ENCODE peak calls at places on chromosomes 1 and 21, in eight cellular contexts. L is IMR-90, Y is GM20000, Z is WTC11, C is RWPE1, O is AG10803, E is heart right ventricle, X is tibial artery. K is an unnamed sample.
A peak's percentile ranks its signal among the peaks of the same experiment; 100 is the strongest.

GRCh38 chr1:220511785-220512184 is 16.2 kb upstream of the MARK1 start:
- DNase-seq in Y (no peak), L (no peak), C (peak; percentile 58), X (no peak), O (no peak), E (no peak), Z (peak; percentile 63), K (peak; percentile 30)

GRCh38 chr1:220817907-220818306 is 31.2 kb downstream of the MTARC1 start:
- DNase-seq in Z (no peak), E (no peak), Y (no peak), X (peak; percentile 48), O (peak; percentile 91), L (peak; percentile 52), C (no peak), K (no peak)

GRCh38 chr1:37671261-37671660 is 21.1 kb upstream of the CDCA8 start:
- DNase-seq in O (no peak), E (no peak), Z (no peak), L (no peak), Y (no peak), C (no peak), X (no peak), K (no peak)

GRCh38 chr1:17405898-17406759 is 33.3 kb downstream of the RCC2 start:
- DNase-seq in O (peak; percentile 56), X (peak; percentile 46), Z (peak; percentile 89), L (peak; percentile 44), C (peak; percentile 67), Y (peak; percentile 69), E (peak; percentile 39), K (peak; percentile 83)

GRCh38 chr1:233244183-233244582 is 51.3 kb downstream of the PCNX2 start:
- DNase-seq in X (no peak), L (peak; percentile 61), O (peak; percentile 68), Y (no peak), Z (no peak), C (no peak), E (no peak), K (no peak)

GRCh38 chr1:26418865-26419349 is 8.3 kb downstream of the LIN28A start:
- DNase-seq in E (no peak), Y (no peak), O (no peak), L (no peak), X (no peak), Z (peak; percentile 95), C (no peak), K (no peak)

GRCh38 chr1:16033101-16033632 is 10.4 kb upstream of the CLCNKB start:
- DNase-seq in Z (no peak), Y (no peak), C (no peak), O (no peak), E (no peak), X (no peak), L (no peak), K (no peak)

GRCh38 chr1:177983824-177984528 is 14.1 kb upstream of the SEC16B start:
- DNase-seq in E (peak; percentile 56), Y (no peak), X (peak; percentile 60), Z (peak; percentile 33), L (peak; percentile 98), O (peak; percentile 95), C (peak; percentile 42), K (peak; percentile 14)

GRCh38 chr21:42681296-42682206 is 28.1 kb downstream of the PDE9A start:
- DNase-seq in L (no peak), X (no peak), O (no peak), Y (no peak), E (no peak), Z (no peak), C (no peak), K (no peak)

GRCh38 chr1:119885903-119886783 is 10.2 kb downstream of the ADAM30 start:
- DNase-seq in Y (peak; percentile 67), E (peak; percentile 41), O (peak; percentile 30), C (peak; percentile 38), Z (peak; percentile 81), L (peak; percentile 39), X (no peak), K (peak; percentile 73)

DNA sequence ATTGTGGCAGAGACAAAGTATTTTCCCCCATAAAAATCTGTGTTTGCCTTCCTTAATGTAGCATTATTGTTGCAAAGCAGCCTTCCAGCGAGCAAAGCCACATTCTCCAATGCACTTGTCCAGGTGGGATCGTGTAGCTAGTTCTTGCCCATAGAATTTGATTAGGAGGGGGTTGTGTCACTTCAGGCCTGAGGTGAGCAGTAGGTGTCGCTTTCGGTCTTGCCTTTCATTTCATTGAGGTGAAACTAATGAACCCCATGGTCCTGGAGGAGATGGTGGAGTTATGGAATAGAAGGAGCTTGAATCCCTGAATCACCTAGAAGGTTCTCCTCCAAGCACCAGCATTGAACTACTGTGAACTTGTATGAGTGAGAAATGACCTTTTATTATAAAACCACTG is 318.9 kb upstream of the PBX1 start:
- DNase-seq in Z (peak; percentile 38), O (no peak), X (no peak), C (peak; percentile 10), Y (no peak), E (peak; percentile 5), L (no peak), K (no peak)
- TF ChIP-seq CTCF in Z (no peak), O (no peak), X (no peak), C (no peak), Y (no peak), E (peak; percentile 46), L (no peak), K (no peak)

DNA sequence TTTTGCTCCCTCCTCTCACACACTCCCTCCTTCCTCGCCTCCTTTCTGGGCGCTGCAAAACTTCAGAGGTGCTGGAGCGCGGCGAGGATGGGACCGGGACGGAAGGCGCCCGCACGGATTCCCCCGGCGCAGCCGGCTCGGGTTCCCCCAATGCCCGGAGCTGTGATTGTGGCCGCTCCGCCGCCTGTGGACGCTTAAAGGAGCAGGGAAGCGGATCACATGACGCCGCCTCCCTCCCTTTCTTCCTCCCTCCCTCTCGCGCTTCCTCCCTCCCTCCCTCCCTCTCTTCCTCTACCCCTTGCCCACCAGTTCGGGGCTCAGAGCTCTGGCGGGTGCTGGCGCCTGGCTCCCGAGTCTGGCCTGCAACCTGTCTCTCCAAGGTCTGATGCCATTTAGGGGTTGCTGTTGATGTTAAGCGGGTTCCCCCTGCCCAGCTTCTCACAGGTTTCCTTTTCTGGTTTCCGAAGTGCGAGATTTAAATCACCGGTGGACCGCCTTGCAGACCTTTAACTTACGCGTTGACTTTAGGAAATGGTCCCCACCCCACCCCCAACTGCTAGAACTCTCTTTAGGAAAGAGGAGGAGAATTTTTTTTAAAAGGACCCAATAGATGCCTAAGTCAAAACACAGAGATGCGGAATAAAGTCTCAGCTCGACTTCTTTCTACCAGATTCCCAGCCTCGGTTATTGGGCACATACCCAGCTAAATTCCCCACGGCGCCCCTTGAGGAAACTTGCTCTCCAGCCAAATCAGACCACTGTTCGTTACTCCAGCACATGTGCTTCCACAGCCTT is at the start of gene WLS:
- DNase-seq in Z (peak; percentile 79), O (peak; percentile 56), C (peak; percentile 67), L (peak; percentile 80), X (peak; percentile 80), E (peak; percentile 83), Y (no peak), K (peak; percentile 67)
- TF ChIP-seq CTCF in Z (no peak), O (peak; percentile 18), C (no peak), L (peak; percentile 7), X (no peak), E (peak; percentile 28), Y (no peak), K (no peak)

GRCh38 chr1:14925336-14926136 is 228.0 kb upstream of the TMEM51 start:
- DNase-seq in E (no peak), Y (no peak), Z (no peak), O (no peak), X (no peak), C (no peak), L (no peak), K (no peak)
- TF ChIP-seq CTCF in E (no peak), Y (no peak), Z (no peak), O (peak; percentile 10), X (no peak), C (no peak), L (no peak), K (no peak)

GRCh38 chr1:57232500-57232899 is 191.4 kb downstream of the DAB1 start:
- DNase-seq in E (no peak), L (no peak), C (no peak), O (no peak), Z (no peak), X (no peak), Y (no peak), K (no peak)
- TF ChIP-seq CTCF in E (peak; percentile 26), L (peak; percentile 10), C (no peak), O (peak; percentile 2), Z (no peak), X (no peak), Y (no peak), K (no peak)

DNA sequence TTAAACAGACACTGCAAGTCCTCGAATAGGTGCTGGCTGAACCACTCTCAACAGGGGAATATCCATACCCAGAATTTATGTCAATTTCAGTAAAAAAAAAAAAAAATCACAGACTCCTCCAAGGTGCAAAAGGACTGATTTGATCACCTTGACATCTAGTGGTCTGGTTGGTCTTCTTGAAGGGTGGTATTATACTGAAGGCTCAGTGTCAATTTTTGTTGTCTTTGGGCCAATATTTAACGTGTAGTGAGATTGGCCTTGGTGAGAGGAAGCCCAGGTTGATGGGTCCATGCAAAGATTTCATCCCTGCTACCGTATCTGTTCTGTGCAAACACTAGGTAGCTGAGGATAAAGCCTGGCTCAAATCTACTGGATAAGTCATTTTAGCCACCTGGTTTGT is 4.0 kb upstream of the GBP5 start:
- DNase-seq in O (no peak), E (no peak), C (no peak), Z (no peak), Y (no peak), L (no peak), X (no peak), K (no peak)
- TF ChIP-seq CTCF in O (peak; percentile 21), E (no peak), C (no peak), Z (no peak), Y (no peak), L (no peak), X (no peak), K (no peak)

GRCh38 chr1:99969260-99969728 is 502 bp upstream of the SLC35A3 start:
- DNase-seq in Z (no peak), L (no peak), E (no peak), C (peak; percentile 10), X (no peak), Y (no peak), O (no peak), K (no peak)

GRCh38 chr1:99968214-99968613 is 1.6 kb upstream of the SLC35A3 start:
- DNase-seq in Y (no peak), Z (no peak), C (no peak), X (no peak), L (no peak), O (no peak), E (no peak), K (no peak)

GRCh38 chr1:99965646-99966375 is 4.0 kb upstream of the SLC35A3 start:
- DNase-seq in X (no peak), E (no peak), Z (no peak), Y (no peak), L (no peak), C (peak; percentile 7), O (no peak), K (no peak)

GRCh38 chr1:99970713-99971255 is 988 bp downstream of the SLC35A3 start:
- DNase-seq in C (peak; percentile 6), Y (no peak), X (no peak), O (peak; percentile 6), L (no peak), Z (no peak), E (no peak), K (no peak)

GRCh38 chr1:99969729-99970591 is at the start of gene SLC35A3:
- DNase-seq in O (peak; percentile 62), C (peak; percentile 71), E (peak; percentile 72), L (peak; percentile 61), Z (peak; percentile 90), X (peak; percentile 64), Y (peak; percentile 91), K (peak; percentile 67)
- TF ChIP-seq CTCF in O (no peak), C (no peak), E (no peak), L (no peak), Z (no peak), X (no peak), Y (no peak), K (no peak)

K was measured in endothelial cell.